ENCODE peak calls at places on chromosomes 7 and 10, in six cellular contexts. H is left ventricle myocardium inferior, O is iris pigment epithelial cell, B is T-helper 9 cell, Y is NCI-H1694, Q is glomerular endothelial cell. V is an unnamed sample.

GRCh38 chr7:43758861-43759683 is 592 bp downstream of the BLVRA start:
- DNase-seq in O (peak), Y (no peak), B (peak), Q (no peak), H (no peak), V (peak)

GRCh38 chr7:116809636-116810266 is 52.6 kb upstream of the CAPZA2 start:
- DNase-seq in O (peak), H (no peak), Q (peak), Y (peak), B (no peak), V (peak)

GRCh38 chr7:40586197-40586596 is 451.4 kb downstream of the SUGCT start:
- DNase-seq in Q (no peak), Y (no peak), B (no peak), H (no peak), O (peak), V (peak)

GRCh38 chr10:92450896-92451295 is 123.0 kb downstream of the IDE start:
- DNase-seq in H (no peak), Y (no peak), Q (no peak), O (no peak), B (no peak), V (no peak)

GRCh38 chr7:29556405-29557195 is 7.0 kb upstream of the PRR15 start:
- DNase-seq in Q (no peak), O (no peak), B (no peak), H (no peak), Y (no peak), V (no peak)

GRCh38 chr7:70520604-70521003 is 611.3 kb upstream of the GALNT17 start:
- DNase-seq in O (peak), Y (no peak), B (no peak), Q (no peak), H (no peak), V (peak)

GRCh38 chr10:95475827-95476481 is 85.2 kb downstream of the SORBS1 start:
- DNase-seq in B (no peak), H (no peak), O (no peak), Y (no peak), Q (no peak), V (no peak)

GRCh38 chr7:94274828-94275227 is 119.9 kb upstream of the COL1A2 start:
- DNase-seq in Q (no peak), H (no peak), O (no peak), B (no peak), Y (no peak), V (no peak)

GRCh38 chr10:48363617-48364355 is 57.3 kb downstream of the MAPK8 start:
- DNase-seq in Y (peak), H (no peak), Q (no peak), O (peak), B (no peak), V (peak)

GRCh38 chr7:2717293-2717904 is 29.4 kb downstream of the AMZ1 start:
- DNase-seq in O (peak), H (peak), B (no peak), Y (no peak), Q (no peak), V (no peak)

GRCh38 chr7:96167424-96167823 is 154.5 kb downstream of the SLC25A13 start:
- DNase-seq in O (no peak), Q (no peak), Y (no peak), B (no peak), H (no peak), V (no peak)

GRCh38 chr7:130822642-130823041 is 88.6 kb upstream of the KLF14 start:
- DNase-seq in Y (no peak), Q (no peak), H (no peak), O (peak), B (no peak), V (no peak)

GRCh38 chr7:84847790-84848189 is 339.1 kb downstream of the SEMA3D start:
- DNase-seq in Q (no peak), B (no peak), Y (no peak), O (peak), H (no peak), V (no peak)

GRCh38 chr7:45593121-45593541 is 19.0 kb downstream of the ADCY1 start:
- DNase-seq in B (no peak), O (no peak), Q (no peak), H (no peak), Y (no peak), V (no peak)

GRCh38 chr7:36487756-36488336 is 98.2 kb downstream of the ANLN start:
- DNase-seq in B (no peak), Q (peak), Y (peak), O (peak), H (no peak), V (peak)

GRCh38 chr7:127253289-127254162 is 785 bp upstream of the GRM8 start:
- DNase-seq in H (peak), Y (peak), Q (no peak), B (peak), O (peak), V (peak)

GRCh38 chr10:121988361-121989324 is at the start of gene TACC2:
- DNase-seq in H (no peak), Y (no peak), O (no peak), B (no peak), Q (no peak), V (no peak)

GRCh38 chr10:6141296-6142151 is 52.7 kb downstream of the RBM17 start:
- DNase-seq in B (no peak), Y (no peak), H (no peak), O (peak), Q (no peak), V (peak)

GRCh38 chr7:18151419-18151818 is 123.8 kb upstream of the PRPS1L1 start:
- DNase-seq in H (no peak), Q (no peak), B (no peak), Y (no peak), O (no peak), V (no peak)

GRCh38 chr7:47690902-47691558 is 109.1 kb upstream of the TNS3 start:
- DNase-seq in Y (no peak), Q (no peak), B (no peak), O (peak), H (no peak), V (peak)